ENCODE peak calls at places on chromosomes 5 and 9, in five cellular contexts. One of them, this sample, is unnamed.

GRCh38 chr9:121196389-121196788 is 5.3 kb downstream of the RAB14 start:
- DNase-seq in AG09309: no peak
- DNase-seq in tibial artery: no peak
- DNase-seq in endodermal cell: no peak
- DNase-seq in lower leg skin: no peak
- DNase-seq in this sample: no peak

GRCh38 chr5:108380531-108381021 is 1.3 kb downstream of the FBXL17 start:
- DNase-seq in AG09309: no peak
- DNase-seq in tibial artery: peak
- DNase-seq in endodermal cell: peak
- DNase-seq in lower leg skin: no peak
- DNase-seq in this sample: no peak

GRCh38 chr5:39470021-39470420 is 45.2 kb upstream of the DAB2 start:
- DNase-seq in AG09309: no peak
- DNase-seq in tibial artery: peak
- DNase-seq in endodermal cell: no peak
- DNase-seq in lower leg skin: no peak
- DNase-seq in this sample: no peak

GRCh38 chr5:25285116-25285515 is 640.3 kb upstream of the CDH10 start:
- DNase-seq in AG09309: no peak
- DNase-seq in tibial artery: no peak
- DNase-seq in endodermal cell: no peak
- DNase-seq in lower leg skin: no peak
- DNase-seq in this sample: no peak

GRCh38 chr9:116792271-116792670 is 105.2 kb downstream of the TRIM32 start:
- DNase-seq in AG09309: no peak
- DNase-seq in tibial artery: no peak
- DNase-seq in endodermal cell: no peak
- DNase-seq in lower leg skin: no peak
- DNase-seq in this sample: no peak

GRCh38 chr5:179261301-179262125 is 83.7 kb downstream of the ADAMTS2 start:
- DNase-seq in AG09309: no peak
- DNase-seq in tibial artery: no peak
- DNase-seq in endodermal cell: peak
- DNase-seq in lower leg skin: no peak
- DNase-seq in this sample: peak

GRCh38 chr5:72834919-72835318 is 18.5 kb downstream of the TNPO1 start:
- DNase-seq in AG09309: no peak
- DNase-seq in tibial artery: no peak
- DNase-seq in endodermal cell: no peak
- DNase-seq in lower leg skin: no peak
- DNase-seq in this sample: no peak

GRCh38 chr5:9715891-9716335 is 85.8 kb upstream of the TAS2R1 start:
- DNase-seq in AG09309: no peak
- DNase-seq in tibial artery: no peak
- DNase-seq in endodermal cell: peak
- DNase-seq in lower leg skin: no peak
- DNase-seq in this sample: no peak

GRCh38 chr9:4844031-4844430 is 51.3 kb downstream of the RCL1 start:
- DNase-seq in AG09309: no peak
- DNase-seq in tibial artery: no peak
- DNase-seq in endodermal cell: no peak
- DNase-seq in lower leg skin: no peak
- DNase-seq in this sample: no peak

GRCh38 chr5:13932561-13932960 is 11.9 kb downstream of the DNAH5 start:
- DNase-seq in AG09309: no peak
- DNase-seq in tibial artery: no peak
- DNase-seq in endodermal cell: no peak
- DNase-seq in lower leg skin: no peak
- DNase-seq in this sample: no peak

GRCh38 chr5:147906326-147907095 is at the start of gene C5orf46:
- DNase-seq in AG09309: no peak
- DNase-seq in tibial artery: no peak
- DNase-seq in endodermal cell: no peak
- DNase-seq in lower leg skin: no peak
- DNase-seq in this sample: no peak

GRCh38 chr5:176541338-176542134 is 4.3 kb upstream of the RNF44 start:
- DNase-seq in AG09309: no peak
- DNase-seq in tibial artery: peak
- DNase-seq in endodermal cell: peak
- DNase-seq in lower leg skin: peak
- DNase-seq in this sample: no peak

GRCh38 chr9:131312822-131313770 is 23.6 kb downstream of the PLPP7 start:
- DNase-seq in AG09309: no peak
- DNase-seq in tibial artery: no peak
- DNase-seq in endodermal cell: no peak
- DNase-seq in lower leg skin: no peak
- DNase-seq in this sample: no peak

GRCh38 chr9:108056805-108057386 is 567.3 kb upstream of the KLF4 start:
- DNase-seq in AG09309: peak
- DNase-seq in tibial artery: no peak
- DNase-seq in endodermal cell: no peak
- DNase-seq in lower leg skin: no peak
- DNase-seq in this sample: no peak

GRCh38 chr5:74042559-74043357 is 416.8 kb downstream of the ARHGEF28 start:
- DNase-seq in AG09309: peak
- DNase-seq in tibial artery: no peak
- DNase-seq in endodermal cell: no peak
- DNase-seq in lower leg skin: no peak
- DNase-seq in this sample: no peak

GRCh38 chr5:93746406-93747056 is 5.1 kb upstream of the POU5F2 start:
- DNase-seq in AG09309: no peak
- DNase-seq in tibial artery: no peak
- DNase-seq in endodermal cell: no peak
- DNase-seq in lower leg skin: no peak
- DNase-seq in this sample: no peak

GRCh38 chr9:77534376-77535057 is 113.6 kb downstream of the GNA14 start:
- DNase-seq in AG09309: no peak
- DNase-seq in tibial artery: no peak
- DNase-seq in endodermal cell: peak
- DNase-seq in lower leg skin: no peak
- DNase-seq in this sample: no peak

GRCh38 chr5:102545175-102545574 is 46.4 kb upstream of the SLCO6A1 start:
- DNase-seq in AG09309: no peak
- DNase-seq in tibial artery: no peak
- DNase-seq in endodermal cell: peak
- DNase-seq in lower leg skin: no peak
- DNase-seq in this sample: no peak

GRCh38 chr5:18740301-18740700 is 1106.0 kb downstream of the TAF11L14 start:
- DNase-seq in AG09309: no peak
- DNase-seq in tibial artery: no peak
- DNase-seq in endodermal cell: no peak
- DNase-seq in lower leg skin: no peak
- DNase-seq in this sample: no peak

GRCh38 chr5:157548513-157549282 is 26.9 kb downstream of the ADAM19 start:
- DNase-seq in AG09309: peak
- DNase-seq in tibial artery: peak
- DNase-seq in endodermal cell: no peak
- DNase-seq in lower leg skin: no peak
- DNase-seq in this sample: no peak

DNA sequence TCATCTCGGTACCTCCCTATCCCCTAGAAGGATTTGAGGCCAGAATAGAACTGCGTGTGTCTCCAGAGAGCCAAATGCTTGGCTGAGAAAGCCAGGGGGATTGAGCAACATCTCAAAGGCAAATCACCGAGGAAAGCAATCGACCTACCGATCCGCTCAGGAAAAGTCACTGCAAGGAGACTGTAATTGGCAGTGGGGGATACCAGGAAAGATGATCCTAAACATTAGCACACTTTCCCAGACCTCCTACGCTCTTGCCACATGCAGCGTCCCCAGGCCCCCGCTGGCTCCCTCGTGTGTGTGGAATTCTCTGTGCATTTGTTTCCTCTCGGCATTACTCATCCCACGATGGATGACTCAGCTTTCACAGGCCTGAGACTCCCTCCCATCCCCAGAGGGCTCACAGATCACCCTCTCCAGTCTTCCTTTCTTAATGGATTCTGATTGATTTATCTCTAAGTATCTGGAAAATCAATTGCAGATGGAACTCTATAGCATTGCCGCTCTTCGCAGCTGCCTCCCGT is 82.2 kb upstream of the ICE1 start:
- DNase-seq in AG09309: peak
- DNase-seq in tibial artery: peak
- DNase-seq in endodermal cell: peak
- DNase-seq in lower leg skin: peak
- DNase-seq in this sample: peak
- TF ChIP-seq CTCF in AG09309: peak
- TF ChIP-seq CTCF in tibial artery: peak
- TF ChIP-seq CTCF in endodermal cell: peak
- TF ChIP-seq CTCF in lower leg skin: no peak
- TF ChIP-seq CTCF in this sample: no peak

DNA sequence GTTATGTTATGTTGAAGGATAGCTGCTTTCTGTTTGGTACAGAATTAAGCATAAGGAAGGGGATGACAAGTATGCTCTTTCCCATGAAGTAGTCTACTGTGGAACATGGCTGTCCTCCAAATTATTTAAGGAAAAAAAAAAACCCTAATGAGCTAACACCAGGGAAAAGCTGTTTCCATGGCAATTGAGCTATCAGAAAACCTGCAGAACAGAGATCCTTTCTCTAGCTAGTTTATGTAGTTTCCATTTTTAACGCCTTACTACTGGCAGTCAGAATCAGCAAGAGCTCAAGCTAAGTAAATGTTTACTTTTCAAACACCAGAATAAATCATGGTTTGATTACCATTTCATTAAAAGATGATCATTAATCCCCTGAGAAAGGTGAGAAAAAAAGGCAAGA is 287.4 kb upstream of the TARS1 start:
- DNase-seq in AG09309: no peak
- DNase-seq in tibial artery: no peak
- DNase-seq in endodermal cell: no peak
- DNase-seq in lower leg skin: no peak
- DNase-seq in this sample: no peak
- H3K4me3 ChIP-seq in AG09309: no peak
- H3K4me3 ChIP-seq in tibial artery: no peak
- H3K4me3 ChIP-seq in endodermal cell: no peak
- H3K4me3 ChIP-seq in lower leg skin: no peak
- H3K4me3 ChIP-seq in this sample: no peak

GRCh38 chr5:116404001-116404400 is 170.6 kb downstream of the SEMA6A start:
- DNase-seq in AG09309: no peak
- DNase-seq in tibial artery: no peak
- DNase-seq in endodermal cell: no peak
- DNase-seq in lower leg skin: no peak
- DNase-seq in this sample: no peak
- TF ChIP-seq CTCF in AG09309: no peak
- TF ChIP-seq CTCF in tibial artery: no peak
- TF ChIP-seq CTCF in endodermal cell: peak
- TF ChIP-seq CTCF in lower leg skin: no peak
- TF ChIP-seq CTCF in this sample: peak

GRCh38 chr9:81128701-81129100 is 560.6 kb downstream of the TLE1 start:
- DNase-seq in AG09309: no peak
- DNase-seq in tibial artery: no peak
- DNase-seq in endodermal cell: no peak
- DNase-seq in lower leg skin: no peak
- DNase-seq in this sample: no peak

GRCh38 chr9:81122749-81123148 is 566.6 kb downstream of the TLE1 start:
- DNase-seq in AG09309: no peak
- DNase-seq in tibial artery: no peak
- DNase-seq in endodermal cell: no peak
- DNase-seq in lower leg skin: no peak
- DNase-seq in this sample: no peak

GRCh38 chr9:81125446-81126092 is 563.8 kb downstream of the TLE1 start:
- DNase-seq in AG09309: no peak
- DNase-seq in tibial artery: no peak
- DNase-seq in endodermal cell: no peak
- DNase-seq in lower leg skin: no peak
- DNase-seq in this sample: no peak
- H3K4me3 ChIP-seq in AG09309: no peak
- H3K4me3 ChIP-seq in tibial artery: no peak
- H3K4me3 ChIP-seq in endodermal cell: no peak
- H3K4me3 ChIP-seq in lower leg skin: no peak
- H3K4me3 ChIP-seq in this sample: no peak

GRCh38 chr9:93036887-93037475 is 21.5 kb upstream of the SUSD3 start:
- DNase-seq in AG09309: no peak
- DNase-seq in tibial artery: no peak
- DNase-seq in endodermal cell: no peak
- DNase-seq in lower leg skin: no peak
- DNase-seq in this sample: no peak
- TF ChIP-seq CTCF in AG09309: no peak
- TF ChIP-seq CTCF in tibial artery: no peak
- TF ChIP-seq CTCF in endodermal cell: peak
- TF ChIP-seq CTCF in lower leg skin: no peak
- TF ChIP-seq CTCF in this sample: no peak

DNA sequence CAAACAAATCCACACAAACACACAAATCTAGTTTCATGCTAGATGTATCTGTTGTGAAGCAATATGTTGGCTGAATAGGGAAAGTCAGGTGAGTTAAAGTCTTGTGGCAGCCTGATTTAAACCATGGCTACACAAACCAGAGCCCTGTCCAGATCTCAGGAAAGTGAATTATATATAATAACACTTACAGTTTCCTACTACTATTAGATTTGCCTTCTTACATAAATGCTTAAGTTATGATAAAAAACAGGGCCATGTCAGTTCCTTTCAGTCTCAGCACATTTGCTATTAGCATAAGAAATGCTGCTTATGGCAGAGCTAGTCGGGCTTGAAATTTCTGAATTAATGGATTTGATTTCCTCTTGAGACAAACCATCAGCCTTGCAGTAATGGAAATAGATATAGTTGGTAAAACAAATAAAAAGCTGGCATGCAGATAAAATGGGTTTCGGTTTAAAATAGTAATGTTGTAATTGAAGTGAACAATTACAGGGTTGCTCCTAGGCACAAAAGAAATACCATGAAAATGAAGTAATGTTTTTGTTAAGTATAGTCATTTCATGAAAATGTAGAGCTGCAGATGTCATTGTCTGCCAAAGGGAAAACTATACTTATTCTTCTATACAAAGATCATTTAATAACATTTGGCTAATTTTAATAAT is 664.2 kb upstream of the ZNF608 start:
- DNase-seq in AG09309: peak
- DNase-seq in tibial artery: no peak
- DNase-seq in endodermal cell: no peak
- DNase-seq in lower leg skin: no peak
- DNase-seq in this sample: no peak
- H3K4me3 ChIP-seq in AG09309: no peak
- H3K4me3 ChIP-seq in tibial artery: no peak
- H3K4me3 ChIP-seq in endodermal cell: no peak
- H3K4me3 ChIP-seq in lower leg skin: no peak
- H3K4me3 ChIP-seq in this sample: no peak

DNA sequence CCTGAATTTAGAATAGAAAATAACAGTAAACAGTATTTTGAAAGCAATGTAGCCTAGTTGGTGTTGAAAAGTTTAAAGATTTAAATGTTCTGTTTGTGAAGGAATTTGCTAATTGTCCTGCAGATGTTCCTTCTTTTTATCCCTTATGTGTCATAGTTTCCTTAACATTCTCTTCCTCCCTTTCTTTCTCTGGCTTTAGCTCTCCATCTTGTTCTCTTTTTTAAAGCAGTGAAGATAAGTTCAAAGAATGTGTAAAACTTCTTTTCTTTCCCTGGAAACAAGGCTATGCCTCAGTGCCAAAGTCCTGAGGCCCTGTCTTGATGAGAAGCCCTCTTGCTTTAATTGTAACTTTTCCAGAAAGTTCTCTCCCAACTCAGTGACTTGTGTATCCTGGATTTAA is 24.4 kb upstream of the GAS1 start:
- DNase-seq in AG09309: no peak
- DNase-seq in tibial artery: no peak
- DNase-seq in endodermal cell: no peak
- DNase-seq in lower leg skin: no peak
- DNase-seq in this sample: no peak
- TF ChIP-seq CTCF in AG09309: no peak
- TF ChIP-seq CTCF in tibial artery: no peak
- TF ChIP-seq CTCF in endodermal cell: no peak
- TF ChIP-seq CTCF in lower leg skin: no peak
- TF ChIP-seq CTCF in this sample: no peak

GRCh38 chr9:113564804-113565237 is 101.3 kb downstream of the RGS3 start:
- DNase-seq in AG09309: no peak
- DNase-seq in tibial artery: peak
- DNase-seq in endodermal cell: peak
- DNase-seq in lower leg skin: no peak
- DNase-seq in this sample: peak
- H3K4me3 ChIP-seq in AG09309: peak
- H3K4me3 ChIP-seq in tibial artery: peak
- H3K4me3 ChIP-seq in endodermal cell: peak
- H3K4me3 ChIP-seq in lower leg skin: peak
- H3K4me3 ChIP-seq in this sample: peak